ENCODE peak calls at places on chromosomes 7 and 10, in ten cellular contexts. One of them, this sample, is unnamed.

GRCh38 chr10:102630663-102631062 is 13.6 kb upstream of the TRIM8 start:
- DNase-seq in bronchial epithelial cell: no peak
- DNase-seq in glomerular endothelial cell: no peak
- DNase-seq in NCI-H1694 treated with DMSO at 0.1 percent for 48 hours: no peak
- DNase-seq in T-helper 1 cell: no peak
- DNase-seq in A172: no peak
- DNase-seq in ELR: no peak
- DNase-seq in activated CD4-positive, alpha-beta T cell treated with anti-CD3 and anti-CD28 coated beads, Interleukin-2, amount 50 U/mL, for 24 hours: no peak
- DNase-seq in AG08396: no peak
- DNase-seq in GM13976: no peak
- DNase-seq in this sample: no peak

GRCh38 chr7:112013262-112013661 is 192.9 kb downstream of the DOCK4 start:
- DNase-seq in bronchial epithelial cell: no peak
- DNase-seq in ELR: no peak
- DNase-seq in activated CD4-positive, alpha-beta T cell treated with anti-CD3 and anti-CD28 coated beads, Interleukin-2, amount 50 U/mL, for 24 hours: no peak
- DNase-seq in glomerular endothelial cell: no peak
- DNase-seq in T-helper 1 cell: no peak
- DNase-seq in GM13976: no peak
- DNase-seq in AG08396: no peak
- DNase-seq in NCI-H1694 treated with DMSO at 0.1 percent for 48 hours: no peak
- DNase-seq in A172: no peak
- DNase-seq in this sample: no peak

GRCh38 chr10:11345224-11346054 is 266.0 kb downstream of the USP6NL start:
- DNase-seq in bronchial epithelial cell: peak; percentile 78
- DNase-seq in glomerular endothelial cell: no peak
- DNase-seq in ELR: no peak
- DNase-seq in A172: peak; percentile 28
- DNase-seq in activated CD4-positive, alpha-beta T cell treated with anti-CD3 and anti-CD28 coated beads, Interleukin-2, amount 50 U/mL, for 24 hours: no peak
- DNase-seq in AG08396: no peak
- DNase-seq in T-helper 1 cell: no peak
- DNase-seq in GM13976: no peak
- DNase-seq in NCI-H1694 treated with DMSO at 0.1 percent for 48 hours: no peak
- DNase-seq in this sample: no peak

GRCh38 chr7:38169862-38170261 is 8.2 kb upstream of the STARD3NL start:
- DNase-seq in ELR: peak; percentile 65
- DNase-seq in glomerular endothelial cell: no peak
- DNase-seq in NCI-H1694 treated with DMSO at 0.1 percent for 48 hours: no peak
- DNase-seq in AG08396: peak; percentile 68
- DNase-seq in A172: peak; percentile 82
- DNase-seq in bronchial epithelial cell: peak; percentile 57
- DNase-seq in GM13976: no peak
- DNase-seq in activated CD4-positive, alpha-beta T cell treated with anti-CD3 and anti-CD28 coated beads, Interleukin-2, amount 50 U/mL, for 24 hours: no peak
- DNase-seq in T-helper 1 cell: no peak
- DNase-seq in this sample: no peak

GRCh38 chr10:47190301-47190700 is 109.7 kb upstream of the GDF10 start:
- DNase-seq in bronchial epithelial cell: peak; percentile 79
- DNase-seq in activated CD4-positive, alpha-beta T cell treated with anti-CD3 and anti-CD28 coated beads, Interleukin-2, amount 50 U/mL, for 24 hours: no peak
- DNase-seq in GM13976: no peak
- DNase-seq in AG08396: no peak
- DNase-seq in A172: no peak
- DNase-seq in glomerular endothelial cell: no peak
- DNase-seq in ELR: no peak
- DNase-seq in NCI-H1694 treated with DMSO at 0.1 percent for 48 hours: no peak
- DNase-seq in T-helper 1 cell: no peak
- DNase-seq in this sample: no peak

GRCh38 chr7:44595934-44596635 is 10.3 kb upstream of the OGDH start:
- DNase-seq in ELR: no peak
- DNase-seq in NCI-H1694 treated with DMSO at 0.1 percent for 48 hours: no peak
- DNase-seq in AG08396: no peak
- DNase-seq in bronchial epithelial cell: no peak
- DNase-seq in A172: no peak
- DNase-seq in activated CD4-positive, alpha-beta T cell treated with anti-CD3 and anti-CD28 coated beads, Interleukin-2, amount 50 U/mL, for 24 hours: no peak
- DNase-seq in GM13976: no peak
- DNase-seq in glomerular endothelial cell: no peak
- DNase-seq in T-helper 1 cell: no peak
- DNase-seq in this sample: no peak

GRCh38 chr7:37510043-37510634 is 61.5 kb upstream of the ELMO1 start:
- DNase-seq in glomerular endothelial cell: no peak
- DNase-seq in GM13976: peak; percentile 29
- DNase-seq in activated CD4-positive, alpha-beta T cell treated with anti-CD3 and anti-CD28 coated beads, Interleukin-2, amount 50 U/mL, for 24 hours: peak; percentile 10
- DNase-seq in bronchial epithelial cell: peak; percentile 13
- DNase-seq in NCI-H1694 treated with DMSO at 0.1 percent for 48 hours: no peak
- DNase-seq in T-helper 1 cell: no peak
- DNase-seq in AG08396: no peak
- DNase-seq in ELR: peak; percentile 0
- DNase-seq in A172: no peak
- DNase-seq in this sample: no peak

GRCh38 chr7:87628780-87629569 is 777 bp downstream of the RUNDC3B start:
- DNase-seq in T-helper 1 cell: peak; percentile 13
- DNase-seq in activated CD4-positive, alpha-beta T cell treated with anti-CD3 and anti-CD28 coated beads, Interleukin-2, amount 50 U/mL, for 24 hours: no peak
- DNase-seq in glomerular endothelial cell: no peak
- DNase-seq in NCI-H1694 treated with DMSO at 0.1 percent for 48 hours: no peak
- DNase-seq in A172: no peak
- DNase-seq in AG08396: peak; percentile 7
- DNase-seq in ELR: peak; percentile 0
- DNase-seq in GM13976: peak; percentile 32
- DNase-seq in bronchial epithelial cell: peak; percentile 26
- DNase-seq in this sample: peak; percentile 28

GRCh38 chr10:79176949-79177602 is 108.3 kb downstream of the ZMIZ1 start:
- DNase-seq in activated CD4-positive, alpha-beta T cell treated with anti-CD3 and anti-CD28 coated beads, Interleukin-2, amount 50 U/mL, for 24 hours: no peak
- DNase-seq in AG08396: no peak
- DNase-seq in NCI-H1694 treated with DMSO at 0.1 percent for 48 hours: no peak
- DNase-seq in glomerular endothelial cell: no peak
- DNase-seq in A172: no peak
- DNase-seq in bronchial epithelial cell: no peak
- DNase-seq in ELR: no peak
- DNase-seq in T-helper 1 cell: no peak
- DNase-seq in GM13976: no peak
- DNase-seq in this sample: no peak

GRCh38 chr7:33334349-33334748 is 205.0 kb downstream of the BBS9 start:
- DNase-seq in T-helper 1 cell: no peak
- DNase-seq in NCI-H1694 treated with DMSO at 0.1 percent for 48 hours: peak; percentile 45
- DNase-seq in A172: peak; percentile 38
- DNase-seq in AG08396: no peak
- DNase-seq in bronchial epithelial cell: peak; percentile 52
- DNase-seq in ELR: peak; percentile 33
- DNase-seq in activated CD4-positive, alpha-beta T cell treated with anti-CD3 and anti-CD28 coated beads, Interleukin-2, amount 50 U/mL, for 24 hours: no peak
- DNase-seq in glomerular endothelial cell: no peak
- DNase-seq in GM13976: no peak
- DNase-seq in this sample: no peak

GRCh38 chr10:78772486-78772885 is 296.3 kb upstream of the ZMIZ1 start:
- DNase-seq in AG08396: no peak
- DNase-seq in glomerular endothelial cell: no peak
- DNase-seq in NCI-H1694 treated with DMSO at 0.1 percent for 48 hours: no peak
- DNase-seq in ELR: no peak
- DNase-seq in T-helper 1 cell: no peak
- DNase-seq in bronchial epithelial cell: no peak
- DNase-seq in activated CD4-positive, alpha-beta T cell treated with anti-CD3 and anti-CD28 coated beads, Interleukin-2, amount 50 U/mL, for 24 hours: no peak
- DNase-seq in A172: no peak
- DNase-seq in GM13976: no peak
- DNase-seq in this sample: no peak

GRCh38 chr10:63434866-63435854 is 30.6 kb downstream of the JMJD1C start:
- DNase-seq in ELR: no peak
- DNase-seq in glomerular endothelial cell: no peak
- DNase-seq in AG08396: no peak
- DNase-seq in GM13976: no peak
- DNase-seq in bronchial epithelial cell: peak; percentile 66
- DNase-seq in activated CD4-positive, alpha-beta T cell treated with anti-CD3 and anti-CD28 coated beads, Interleukin-2, amount 50 U/mL, for 24 hours: no peak
- DNase-seq in T-helper 1 cell: no peak
- DNase-seq in NCI-H1694 treated with DMSO at 0.1 percent for 48 hours: no peak
- DNase-seq in A172: no peak
- DNase-seq in this sample: no peak

GRCh38 chr10:69972951-69973350 is 79.7 kb upstream of the MACROH2A2 start:
- DNase-seq in GM13976: no peak
- DNase-seq in activated CD4-positive, alpha-beta T cell treated with anti-CD3 and anti-CD28 coated beads, Interleukin-2, amount 50 U/mL, for 24 hours: no peak
- DNase-seq in ELR: peak; percentile 58
- DNase-seq in NCI-H1694 treated with DMSO at 0.1 percent for 48 hours: no peak
- DNase-seq in bronchial epithelial cell: no peak
- DNase-seq in A172: no peak
- DNase-seq in glomerular endothelial cell: no peak
- DNase-seq in T-helper 1 cell: no peak
- DNase-seq in AG08396: peak; percentile 50
- DNase-seq in this sample: no peak

GRCh38 chr10:8158439-8159071 is 104.1 kb downstream of the GATA3 start:
- DNase-seq in A172: peak; percentile 83
- DNase-seq in ELR: no peak
- DNase-seq in AG08396: no peak
- DNase-seq in glomerular endothelial cell: no peak
- DNase-seq in NCI-H1694 treated with DMSO at 0.1 percent for 48 hours: no peak
- DNase-seq in activated CD4-positive, alpha-beta T cell treated with anti-CD3 and anti-CD28 coated beads, Interleukin-2, amount 50 U/mL, for 24 hours: no peak
- DNase-seq in GM13976: no peak
- DNase-seq in T-helper 1 cell: no peak
- DNase-seq in bronchial epithelial cell: no peak
- DNase-seq in this sample: no peak

GRCh38 chr10:53491774-53492173 is 719.2 kb upstream of the MBL2 start:
- DNase-seq in AG08396: no peak
- DNase-seq in ELR: no peak
- DNase-seq in NCI-H1694 treated with DMSO at 0.1 percent for 48 hours: no peak
- DNase-seq in glomerular endothelial cell: no peak
- DNase-seq in T-helper 1 cell: no peak
- DNase-seq in activated CD4-positive, alpha-beta T cell treated with anti-CD3 and anti-CD28 coated beads, Interleukin-2, amount 50 U/mL, for 24 hours: no peak
- DNase-seq in GM13976: no peak
- DNase-seq in bronchial epithelial cell: no peak
- DNase-seq in A172: no peak
- DNase-seq in this sample: no peak

GRCh38 chr10:131400518-131400917 is 89.0 kb upstream of the TCERG1L start:
- DNase-seq in AG08396: no peak
- DNase-seq in ELR: no peak
- DNase-seq in T-helper 1 cell: no peak
- DNase-seq in glomerular endothelial cell: no peak
- DNase-seq in NCI-H1694 treated with DMSO at 0.1 percent for 48 hours: no peak
- DNase-seq in bronchial epithelial cell: no peak
- DNase-seq in A172: no peak
- DNase-seq in GM13976: no peak
- DNase-seq in activated CD4-positive, alpha-beta T cell treated with anti-CD3 and anti-CD28 coated beads, Interleukin-2, amount 50 U/mL, for 24 hours: no peak
- DNase-seq in this sample: no peak

GRCh38 chr7:131358636-131359035 is 31.0 kb downstream of the MKLN1 start:
- DNase-seq in A172: no peak
- DNase-seq in glomerular endothelial cell: no peak
- DNase-seq in GM13976: no peak
- DNase-seq in T-helper 1 cell: no peak
- DNase-seq in AG08396: no peak
- DNase-seq in bronchial epithelial cell: no peak
- DNase-seq in activated CD4-positive, alpha-beta T cell treated with anti-CD3 and anti-CD28 coated beads, Interleukin-2, amount 50 U/mL, for 24 hours: no peak
- DNase-seq in NCI-H1694 treated with DMSO at 0.1 percent for 48 hours: no peak
- DNase-seq in ELR: no peak
- DNase-seq in this sample: no peak

GRCh38 chr10:58178811-58179210 is 88.9 kb downstream of the IPMK start:
- DNase-seq in NCI-H1694 treated with DMSO at 0.1 percent for 48 hours: no peak
- DNase-seq in bronchial epithelial cell: peak; percentile 62
- DNase-seq in GM13976: no peak
- DNase-seq in AG08396: no peak
- DNase-seq in A172: peak; percentile 14
- DNase-seq in activated CD4-positive, alpha-beta T cell treated with anti-CD3 and anti-CD28 coated beads, Interleukin-2, amount 50 U/mL, for 24 hours: no peak
- DNase-seq in ELR: peak; percentile 18
- DNase-seq in T-helper 1 cell: no peak
- DNase-seq in glomerular endothelial cell: no peak
- DNase-seq in this sample: no peak

GRCh38 chr7:116087984-116088383 is 57.4 kb upstream of the TFEC start:
- DNase-seq in glomerular endothelial cell: no peak
- DNase-seq in NCI-H1694 treated with DMSO at 0.1 percent for 48 hours: no peak
- DNase-seq in A172: no peak
- DNase-seq in AG08396: no peak
- DNase-seq in ELR: no peak
- DNase-seq in bronchial epithelial cell: no peak
- DNase-seq in T-helper 1 cell: no peak
- DNase-seq in activated CD4-positive, alpha-beta T cell treated with anti-CD3 and anti-CD28 coated beads, Interleukin-2, amount 50 U/mL, for 24 hours: no peak
- DNase-seq in GM13976: no peak
- DNase-seq in this sample: no peak

GRCh38 chr7:151728286-151728660 is 148.6 kb downstream of the PRKAG2 start:
- DNase-seq in ELR: no peak
- DNase-seq in T-helper 1 cell: no peak
- DNase-seq in A172: no peak
- DNase-seq in GM13976: no peak
- DNase-seq in NCI-H1694 treated with DMSO at 0.1 percent for 48 hours: no peak
- DNase-seq in AG08396: no peak
- DNase-seq in bronchial epithelial cell: no peak
- DNase-seq in glomerular endothelial cell: no peak
- DNase-seq in activated CD4-positive, alpha-beta T cell treated with anti-CD3 and anti-CD28 coated beads, Interleukin-2, amount 50 U/mL, for 24 hours: no peak
- DNase-seq in this sample: no peak

GRCh38 chr10:131117011-131117410 is 194.5 kb downstream of the TCERG1L start:
- DNase-seq in NCI-H1694 treated with DMSO at 0.1 percent for 48 hours: no peak
- DNase-seq in T-helper 1 cell: no peak
- DNase-seq in ELR: no peak
- DNase-seq in glomerular endothelial cell: no peak
- DNase-seq in bronchial epithelial cell: no peak
- DNase-seq in GM13976: no peak
- DNase-seq in activated CD4-positive, alpha-beta T cell treated with anti-CD3 and anti-CD28 coated beads, Interleukin-2, amount 50 U/mL, for 24 hours: no peak
- DNase-seq in A172: no peak
- DNase-seq in AG08396: no peak
- DNase-seq in this sample: no peak

GRCh38 chr7:157409753-157410727 is 73.2 kb downstream of the DNAJB6 start:
- DNase-seq in glomerular endothelial cell: no peak
- DNase-seq in T-helper 1 cell: no peak
- DNase-seq in GM13976: no peak
- DNase-seq in bronchial epithelial cell: no peak
- DNase-seq in NCI-H1694 treated with DMSO at 0.1 percent for 48 hours: no peak
- DNase-seq in AG08396: no peak
- DNase-seq in A172: no peak
- DNase-seq in activated CD4-positive, alpha-beta T cell treated with anti-CD3 and anti-CD28 coated beads, Interleukin-2, amount 50 U/mL, for 24 hours: no peak
- DNase-seq in ELR: no peak
- DNase-seq in this sample: no peak

GRCh38 chr7:79137942-79138341 is 315.5 kb downstream of the MAGI2 start:
- DNase-seq in T-helper 1 cell: no peak
- DNase-seq in NCI-H1694 treated with DMSO at 0.1 percent for 48 hours: no peak
- DNase-seq in ELR: peak; percentile 86
- DNase-seq in bronchial epithelial cell: no peak
- DNase-seq in activated CD4-positive, alpha-beta T cell treated with anti-CD3 and anti-CD28 coated beads, Interleukin-2, amount 50 U/mL, for 24 hours: no peak
- DNase-seq in GM13976: no peak
- DNase-seq in glomerular endothelial cell: no peak
- DNase-seq in A172: peak; percentile 86
- DNase-seq in AG08396: no peak
- DNase-seq in this sample: no peak

GRCh38 chr7:92838934-92839333 is 2.6 kb upstream of the CDK6 start:
- DNase-seq in glomerular endothelial cell: no peak
- DNase-seq in bronchial epithelial cell: no peak
- DNase-seq in NCI-H1694 treated with DMSO at 0.1 percent for 48 hours: no peak
- DNase-seq in GM13976: no peak
- DNase-seq in ELR: no peak
- DNase-seq in A172: no peak
- DNase-seq in T-helper 1 cell: no peak
- DNase-seq in activated CD4-positive, alpha-beta T cell treated with anti-CD3 and anti-CD28 coated beads, Interleukin-2, amount 50 U/mL, for 24 hours: no peak
- DNase-seq in AG08396: no peak
- DNase-seq in this sample: no peak

GRCh38 chr10:76403876-76404275 is 972.5 kb downstream of the LRMDA start:
- DNase-seq in ELR: peak; percentile 10
- DNase-seq in NCI-H1694 treated with DMSO at 0.1 percent for 48 hours: no peak
- DNase-seq in T-helper 1 cell: no peak
- DNase-seq in GM13976: no peak
- DNase-seq in glomerular endothelial cell: no peak
- DNase-seq in AG08396: peak; percentile 57
- DNase-seq in activated CD4-positive, alpha-beta T cell treated with anti-CD3 and anti-CD28 coated beads, Interleukin-2, amount 50 U/mL, for 24 hours: no peak
- DNase-seq in bronchial epithelial cell: peak; percentile 55
- DNase-seq in A172: no peak
- DNase-seq in this sample: no peak